ENCODE peak calls at places on chromosomes 3 and 15, in four cellular contexts. K is activated naive CD8-positive, alpha-beta T cell treated with anti-CD3 and anti-CD28 coated beads for 36 hours; A is thoracic aorta; Q is RKO. Y is an unnamed sample.

GRCh38 chr3:73513260-73513659 is 111.5 kb downstream of the PDZRN3 start:
- DNase-seq in K (no peak), Q (no peak), A (no peak), Y (no peak)

GRCh38 chr3:148816971-148817519 is 10.6 kb upstream of the CPB1 start:
- DNase-seq in K (no peak), Q (no peak), A (no peak), Y (no peak)

GRCh38 chr15:93861413-93861812 is 369.9 kb upstream of the MCTP2 start:
- DNase-seq in Q (no peak), K (no peak), A (no peak), Y (no peak)

GRCh38 chr15:96053039-96054021 is 277.2 kb upstream of the NR2F2 start:
- DNase-seq in A (no peak), Q (no peak), K (no peak), Y (peak; percentile 78)

GRCh38 chr3:188362405-188362831 is 208.5 kb downstream of the LPP start:
- DNase-seq in Q (peak; percentile 43), A (no peak), K (no peak), Y (no peak)

GRCh38 chr3:6799264-6799915 is 61.5 kb upstream of the GRM7 start:
- DNase-seq in A (no peak), Q (peak; percentile 33), K (peak; percentile 17), Y (no peak)

GRCh38 chr3:71185733-71186455 is 397.6 kb downstream of the FOXP1 start:
- DNase-seq in K (no peak), Q (peak; percentile 33), A (no peak), Y (no peak)

GRCh38 chr3:135982404-135982761 is 16.9 kb downstream of the PPP2R3A start:
- DNase-seq in Q (no peak), K (no peak), A (no peak), Y (no peak)

GRCh38 chr3:179020112-179020511 is 51.5 kb downstream of the ZMAT3 start:
- DNase-seq in Q (no peak), K (no peak), A (no peak), Y (no peak)

GRCh38 chr15:37121492-37121891 is 21.1 kb upstream of the MEIS2 start:
- DNase-seq in A (no peak), Q (no peak), K (no peak), Y (no peak)

GRCh38 chr15:48222627-48223026 is 16.5 kb downstream of the SLC12A1 start:
- DNase-seq in Q (no peak), A (no peak), K (no peak), Y (no peak)

GRCh38 chr3:153626158-153626557 is 464.1 kb downstream of the RAP2B start:
- DNase-seq in Q (no peak), A (no peak), K (peak; percentile 14), Y (no peak)

GRCh38 chr15:51380999-51381806 is 39.7 kb downstream of the GLDN start:
- DNase-seq in Q (peak; percentile 84), A (peak; percentile 45), K (peak; percentile 29), Y (no peak)

GRCh38 chr3:183883291-183884096 is 1.2 kb downstream of the PARL start:
- DNase-seq in Q (no peak), K (no peak), A (no peak), Y (no peak)

GRCh38 chr15:90174140-90174891 is 26.8 kb upstream of the SEMA4B start:
- DNase-seq in K (no peak), Q (no peak), A (peak; percentile 55), Y (no peak)

GRCh38 chr15:47950447-47950846 is 170.3 kb upstream of the SLC24A5 start:
- DNase-seq in Q (no peak), A (no peak), K (no peak), Y (no peak)

GRCh38 chr3:55505776-55506175 is 18.7 kb upstream of the WNT5A start:
- DNase-seq in Q (no peak), A (no peak), K (no peak), Y (no peak)

GRCh38 chr3:140468407-140468806 is 209.5 kb upstream of the TRIM42 start:
- DNase-seq in A (no peak), Q (no peak), K (no peak), Y (no peak)

GRCh38 chr15:38069506-38069905 is 135.1 kb downstream of the TMCO5A start:
- DNase-seq in Q (peak; percentile 78), K (no peak), A (peak; percentile 40), Y (no peak)

GRCh38 chr3:189210251-189210770 is 38.5 kb downstream of the TPRG1 start:
- DNase-seq in Q (no peak), K (no peak), A (no peak), Y (no peak)

GRCh38 chr3:18288243-18288642 is 136.9 kb downstream of the SATB1 start:
- DNase-seq in A (no peak), Q (no peak), K (no peak), Y (no peak)

GRCh38 chr15:45064386-45064785 is 41.4 kb downstream of the SORD start:
- DNase-seq in K (no peak), Q (no peak), A (no peak), Y (no peak)

GRCh38 chr3:126982125-126982521 is 792 bp upstream of the PLXNA1 start:
- DNase-seq in K (peak; percentile 62), Q (no peak), A (no peak), Y (no peak)

GRCh38 chr15:93035953-93036810 is 52.8 kb downstream of the RGMA start:
- DNase-seq in Q (peak; percentile 43), A (no peak), K (peak; percentile 54), Y (peak; percentile 84)

GRCh38 chr15:90871097-90871715 is 2.8 kb downstream of the FURIN start:
- DNase-seq in A (no peak), K (peak; percentile 47), Q (peak; percentile 39), Y (peak; percentile 88)

GRCh38 chr3:15261274-15261673 is 55.2 kb downstream of the CAPN7 start:
- DNase-seq in Q (no peak), A (no peak), K (no peak), Y (no peak)

GRCh38 chr3:195909645-195910498 is 1.5 kb upstream of the TNK2 start:
- DNase-seq in K (peak; percentile 87), Q (peak; percentile 77), A (no peak), Y (peak; percentile 97)

GRCh38 chr3:160473233-160473632 is 23.6 kb upstream of the TRIM59 start:
- DNase-seq in A (no peak), K (no peak), Q (no peak), Y (no peak)

GRCh38 chr3:69665026-69665739 is 74.1 kb upstream of the MITF start:
- DNase-seq in K (no peak), Q (peak; percentile 16), A (no peak), Y (no peak)

GRCh38 chr15:77862651-77863104 is 214.8 kb downstream of the TBC1D2B start:
- DNase-seq in Q (no peak), K (no peak), A (no peak), Y (peak; percentile 72)

GRCh38 chr3:13463618-13464400 is 16.3 kb upstream of the HDAC11 start:
- DNase-seq in A (no peak), K (no peak), Q (no peak), Y (peak; percentile 41)

GRCh38 chr3:140771030-140771677 is 93.3 kb downstream of the TRIM42 start:
- DNase-seq in Q (peak; percentile 3), K (no peak), A (no peak), Y (no peak)